ENCODE peak calls at places on chromosomes 1 and 21, in nine cellular contexts. K is lower lobe of right lung, Q is lung, Z is keratinocyte, N is GM23248, F is uterus, R is neural progenitor cell, S is fibroblast of lung, D is cardiac muscle cell. Y is an unnamed sample.

GRCh38 chr1:108527135-108527534 is 32.8 kb upstream of the EEIG2 start:
- DNase-seq in K (no peak), Q (no peak), Z (no peak), N (no peak), F (no peak), R (no peak), S (no peak), D (no peak), Y (no peak)

GRCh38 chr21:36229181-36229580 is 72.6 kb downstream of the DOP1B start:
- DNase-seq in K (no peak), Q (no peak), Z (no peak), N (no peak), F (no peak), R (no peak), S (peak; percentile 33), D (no peak), Y (no peak)

GRCh38 chr1:85579619-85580018 is 942 bp upstream of the CCN1 start:
- DNase-seq in K (no peak), Q (no peak), Z (no peak), N (peak; percentile 78), F (peak; percentile 61), R (peak; percentile 60), S (peak; percentile 84), D (peak; percentile 82), Y (peak; percentile 60)

GRCh38 chr1:10225573-10225972 is 15.2 kb downstream of the KIF1B start:
- DNase-seq in K (no peak), Q (no peak), Z (no peak), N (peak; percentile 13), F (no peak), R (no peak), S (peak; percentile 86), D (no peak), Y (no peak)

GRCh38 chr21:15221799-15222386 is 157.1 kb upstream of the NRIP1 start:
- DNase-seq in K (peak; percentile 61), Q (peak; percentile 74), Z (peak; percentile 94), N (peak; percentile 86), F (no peak), R (peak; percentile 23), S (peak; percentile 79), D (peak; percentile 84), Y (no peak)

GRCh38 chr1:162062542-162063015 is 6.9 kb upstream of the NOS1AP start:
- DNase-seq in K (no peak), Q (no peak), Z (no peak), N (peak; percentile 7), F (peak; percentile 38), R (peak; percentile 73), S (peak; percentile 90), D (peak; percentile 74), Y (peak; percentile 46)

GRCh38 chr1:162631546-162632233 is 574 bp upstream of the DDR2 start:
- DNase-seq in K (no peak), Q (no peak), Z (no peak), N (peak; percentile 85), F (peak; percentile 64), R (no peak), S (peak; percentile 56), D (peak; percentile 86), Y (peak; percentile 52)

GRCh38 chr1:44616991-44617702 is 57.1 kb downstream of the TMEM53 start:
- DNase-seq in K (no peak), Q (no peak), Z (no peak), N (peak; percentile 92), F (peak; percentile 45), R (peak; percentile 56), S (peak; percentile 45), D (peak; percentile 23), Y (no peak)

GRCh38 chr1:6185635-6186382 is 5.7 kb upstream of the CHD5 start:
- DNase-seq in K (no peak), Q (no peak), Z (no peak), N (peak; percentile 62), F (no peak), R (peak; percentile 72), S (peak; percentile 32), D (peak; percentile 53), Y (no peak)

GRCh38 chr1:222372221-222372620 is 175.7 kb downstream of the HHIPL2 start:
- DNase-seq in K (no peak), Q (no peak), Z (no peak), N (peak; percentile 83), F (no peak), R (no peak), S (peak; percentile 71), D (no peak), Y (no peak)

GRCh38 chr1:8421721-8422120 is 103.8 kb downstream of the SLC45A1 start:
- DNase-seq in K (no peak), Q (no peak), Z (no peak), N (peak; percentile 55), F (no peak), R (peak; percentile 29), S (no peak), D (peak; percentile 57), Y (no peak)

GRCh38 chr1:150609726-150610125 is 19.7 kb downstream of the ENSA start:
- DNase-seq in K (no peak), Q (no peak), Z (no peak), N (peak; percentile 23), F (no peak), R (peak; percentile 32), S (peak; percentile 29), D (peak; percentile 68), Y (no peak)

GRCh38 chr1:204453141-204453772 is 41.3 kb downstream of the PIK3C2B start:
- DNase-seq in K (no peak), Q (no peak), Z (no peak), N (no peak), F (no peak), R (no peak), S (no peak), D (no peak), Y (no peak)

GRCh38 chr21:45818904-45819285 is 162.7 kb upstream of the COL6A1 start:
- DNase-seq in K (no peak), Q (no peak), Z (no peak), N (peak; percentile 84), F (no peak), R (no peak), S (peak; percentile 86), D (peak; percentile 73), Y (no peak)

DNA sequence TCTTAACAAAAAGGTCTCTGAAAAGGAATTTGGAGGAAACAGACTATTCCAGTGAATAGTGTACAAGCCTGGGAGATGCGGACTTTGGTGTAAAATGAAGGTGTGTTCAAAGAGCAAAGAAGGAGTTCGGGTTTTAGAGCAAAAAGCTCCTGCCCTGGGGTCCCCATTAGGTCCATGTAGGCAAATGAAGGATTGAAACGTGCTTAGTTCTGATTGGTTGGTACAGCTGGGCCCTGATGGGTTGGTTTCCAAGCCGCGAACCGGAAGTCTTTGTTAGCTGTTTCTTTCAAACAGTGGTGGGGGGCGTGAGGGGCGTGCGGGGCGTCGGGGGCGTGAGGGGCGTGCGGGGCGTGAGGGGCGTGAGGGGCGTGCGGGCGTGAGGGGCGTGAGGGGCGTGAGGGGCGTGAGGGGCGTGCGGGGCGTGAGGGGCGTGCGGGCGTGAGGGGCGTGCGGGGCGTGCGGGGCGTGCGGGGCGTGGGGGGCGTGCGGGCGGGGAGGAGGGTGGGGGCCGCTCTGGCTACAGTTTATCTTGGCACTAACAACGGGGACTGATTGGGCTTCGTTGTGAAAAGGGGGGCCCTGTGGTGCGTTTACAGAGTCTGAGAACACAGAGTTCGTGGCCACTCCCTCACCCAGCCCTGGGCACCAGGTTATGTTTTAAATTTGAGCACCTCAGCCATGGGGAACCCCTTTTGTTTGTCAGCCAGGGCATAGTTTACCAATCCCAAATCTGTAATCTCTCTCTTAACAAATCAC is 29.4 kb downstream of the LRRC3 start:
- DNase-seq in K (no peak), Q (no peak), Z (no peak), N (no peak), F (no peak), R (no peak), S (no peak), D (no peak), Y (no peak)
- H3K4me1 ChIP-seq in K (peaks cover 3% of the 10 kb centered on the region), Q (peaks cover 5% of the 10 kb centered on the region), Z (no peaks in the 10 kb centered on the region), N (no peaks in the 10 kb centered on the region), F (no peaks in the 10 kb centered on the region), R (no peaks in the 10 kb centered on the region), S (no peaks in the 10 kb centered on the region), D (peaks cover 20% of the 10 kb centered on the region), Y (no peaks in the 10 kb centered on the region)

GRCh38 chr1:77757616-77758015 is 2.0 kb downstream of the USP33 start:
- DNase-seq in K (no peak), Q (no peak), Z (no peak), N (peak; percentile 81), F (no peak), R (no peak), S (peak; percentile 12), D (peak; percentile 80), Y (no peak)
- H3K4me3 ChIP-seq in K (peak overlapping the region; percentile 99), Q (no peak overlapping the region), Z (no peak overlapping the region), N (peak overlapping the region; percentile 93), F (no peak overlapping the region), R (no peak overlapping the region), S (peak overlapping the region; percentile 16), D (no peak overlapping the region), Y (no peak overlapping the region)

GRCh38 chr1:177922209-177922608 is 47.6 kb downstream of the SEC16B start:
- DNase-seq in K (no peak), Q (no peak), Z (no peak), N (no peak), F (no peak), R (no peak), S (no peak), D (no peak), Y (no peak)
- H3K4me1 ChIP-seq in K (no peaks in the 10 kb centered on the region), Q (no peaks in the 10 kb centered on the region), Z (peaks cover 11% of the 10 kb centered on the region), N (peaks cover 19% of the 10 kb centered on the region), F (no peaks in the 10 kb centered on the region), R (peaks cover 7% of the 10 kb centered on the region), S (peaks cover 11% of the 10 kb centered on the region), D (no peaks in the 10 kb centered on the region), Y (no peaks in the 10 kb centered on the region)

GRCh38 chr1:33142483-33143065 is 39.3 kb downstream of the TRIM62 start:
- DNase-seq in K (no peak), Q (no peak), Z (no peak), N (no peak), F (no peak), R (no peak), S (no peak), D (peak; percentile 35), Y (no peak)

GRCh38 chr1:33141781-33142180 is 40.1 kb downstream of the TRIM62 start:
- DNase-seq in K (no peak), Q (no peak), Z (no peak), N (no peak), F (no peak), R (no peak), S (no peak), D (no peak), Y (no peak)

GRCh38 chr1:33143181-33143580 is 38.7 kb downstream of the TRIM62 start:
- DNase-seq in K (no peak), Q (no peak), Z (no peak), N (peak; percentile 26), F (no peak), R (no peak), S (peak; percentile 81), D (peak; percentile 82), Y (no peak)

GRCh38 chr1:33140153-33141149 is 41.4 kb downstream of the TRIM62 start:
- DNase-seq in K (no peak), Q (no peak), Z (no peak), N (peak; percentile 51), F (no peak), R (peak; percentile 38), S (peak; percentile 39), D (peak; percentile 39), Y (peak; percentile 44)

DNA sequence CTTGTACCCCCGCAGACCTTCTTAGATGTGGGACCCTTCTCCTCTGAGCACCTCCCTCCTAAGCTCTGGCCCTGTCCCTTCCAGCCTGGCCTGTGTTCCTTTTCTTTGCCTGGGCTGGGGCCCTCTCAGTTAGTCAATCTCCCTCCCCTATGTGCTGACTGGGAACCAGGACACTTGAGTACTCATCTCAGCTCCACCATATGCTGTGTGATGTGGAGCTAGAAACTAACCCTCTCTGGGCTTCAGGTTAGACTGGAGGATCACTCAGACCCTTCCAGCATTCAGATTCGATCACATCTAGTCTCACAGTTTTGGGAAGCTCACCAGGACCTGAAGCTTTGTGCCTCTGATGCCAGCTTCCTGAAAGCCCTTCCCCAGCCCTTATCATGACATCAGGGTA is 40.6 kb downstream of the TRIM62 start:
- DNase-seq in K (no peak), Q (no peak), Z (no peak), N (no peak), F (no peak), R (no peak), S (no peak), D (no peak), Y (peak; percentile 31)
- H3K4me3 ChIP-seq in K (no peak overlapping the region), Q (no peak overlapping the region), Z (no peak overlapping the region), N (no peak overlapping the region), F (no peak overlapping the region), R (no peak overlapping the region), S (no peak overlapping the region), D (no peak overlapping the region), Y (no peak overlapping the region)